ENCODE peak calls at places on chromosomes 11 and 22, in five cellular contexts. Y is bronchial epithelial cell, B is foreskin fibroblast, N is HT1080, H is DMS79. O is an unnamed sample.
A peak's percentile ranks its signal among the peaks of the same experiment; 100 is the strongest.

GRCh38 chr22:19555651-19556050 is 31.4 kb upstream of the CLDN5 start:
- DNase-seq in Y (no peak), B (no peak), N (no peak), H (no peak), O (no peak)

GRCh38 chr11:62922653-62923371 is 1.6 kb upstream of the CHRM1 start:
- DNase-seq in Y (no peak), B (no peak), N (no peak), H (no peak), O (no peak)

GRCh38 chr22:26471522-26471921 is 12.1 kb downstream of the HPS4 start:
- DNase-seq in Y (peak; percentile 99), B (peak; percentile 69), N (peak; percentile 98), H (no peak), O (peak; percentile 94)

GRCh38 chr11:62710001-62710345 is 2.5 kb downstream of the GNG3 start:
- DNase-seq in Y (no peak), B (no peak), N (no peak), H (no peak), O (no peak)

GRCh38 chr11:47886096-47886495 is 37.9 kb upstream of the NUP160 start:
- DNase-seq in Y (peak; percentile 20), B (peak; percentile 60), N (no peak), H (no peak), O (peak; percentile 46)

GRCh38 chr11:85076535-85077330 is 550.4 kb downstream of the DLG2 start:
- DNase-seq in Y (peak; percentile 67), B (no peak), N (peak; percentile 24), H (no peak), O (peak; percentile 69)

GRCh38 chr11:79501688-79502087 is 60.9 kb upstream of the TENM4 start:
- DNase-seq in Y (no peak), B (no peak), N (no peak), H (no peak), O (no peak)

GRCh38 chr22:31945478-31945815 is 1.1 kb downstream of the YWHAH start:
- DNase-seq in Y (no peak), B (no peak), N (no peak), H (no peak), O (no peak)

GRCh38 chr11:63896071-63896470 is 20.9 kb downstream of the RCOR2 start:
- DNase-seq in Y (no peak), B (no peak), N (no peak), H (peak; percentile 75), O (no peak)

GRCh38 chr11:66883021-66883968 is 26.4 kb downstream of the LRFN4 start:
- DNase-seq in Y (peak; percentile 80), B (peak; percentile 77), N (peak; percentile 79), H (peak; percentile 71), O (peak; percentile 85)

GRCh38 chr22:26097840-26098239 is 71.4 kb upstream of the SEZ6L start:
- DNase-seq in Y (no peak), B (no peak), N (no peak), H (no peak), O (no peak)

GRCh38 chr11:93477684-93478234 is 65.4 kb downstream of the SMCO4 start:
- DNase-seq in Y (no peak), B (no peak), N (no peak), H (no peak), O (peak; percentile 81)

O was measured in astrocyte of the hippocampus.